ENCODE peak calls at places on chromosomes 16 and 17, in ten cellular contexts. W, K, R, P, F, H, U, Z, J and G are unnamed samples. For H3K4me1, the result is how much of the 10 kb centered on the place peaks cover.

GRCh38 chr17:7296189-7296861 is 1.9 kb upstream of the YBX2 start:
- DNase-seq in P (no peak), Z (no peak), U (peak), W (peak), H (peak), K (peak), J (peak), F (peak), R (peak), G (peak)

GRCh38 chr17:74117999-74118421 is 85.5 kb upstream of the RPL38 start:
- DNase-seq in H (no peak), U (no peak), F (no peak), J (peak), K (no peak), W (peak), R (no peak), Z (no peak), P (no peak), G (no peak)

GRCh38 chr17:81322271-81323082 is 27.4 kb upstream of the SLC38A10 start:
- DNase-seq in P (no peak), R (no peak), Z (no peak), H (peak), U (no peak), W (peak), F (no peak), J (no peak), K (no peak), G (no peak)

GRCh38 chr17:73316919-73317505 is 5.2 kb upstream of the CDC42EP4 start:
- DNase-seq in J (no peak), K (no peak), W (no peak), U (no peak), P (no peak), H (no peak), F (no peak), Z (no peak), R (no peak), G (no peak)

GRCh38 chr17:43114101-43114691 is 11.0 kb downstream of the BRCA1 start:
- DNase-seq in K (no peak), R (no peak), W (no peak), J (no peak), U (no peak), F (no peak), P (no peak), H (no peak), Z (no peak), G (no peak)

GRCh38 chr17:67718325-67718941 is 697 bp downstream of the NOL11 start:
- DNase-seq in Z (no peak), K (no peak), U (no peak), R (no peak), H (no peak), W (peak), P (no peak), J (no peak), F (no peak), G (no peak)

GRCh38 chr17:59763861-59764260 is 56.4 kb downstream of the VMP1 start:
- DNase-seq in F (no peak), U (no peak), W (no peak), Z (no peak), J (no peak), R (no peak), K (no peak), P (no peak), H (no peak), G (no peak)

GRCh38 chr16:84911490-84912216 is 91.9 kb downstream of the CRISPLD2 start:
- DNase-seq in W (no peak), K (no peak), H (no peak), J (no peak), Z (no peak), F (no peak), R (no peak), U (no peak), P (no peak), G (no peak)

GRCh38 chr16:82627811-82628339 is 1.1 kb downstream of the CDH13 start:
- DNase-seq in P (no peak), F (peak), K (no peak), R (peak), H (no peak), U (peak), W (peak), Z (no peak), J (peak), G (peak)

GRCh38 chr17:56779898-56780777 is 53.6 kb downstream of the C17orf67 start:
- DNase-seq in R (peak), W (peak), K (peak), P (no peak), J (peak), F (peak), U (peak), Z (peak), H (peak), G (peak)

GRCh38 chr17:8835631-8836364 is 31.7 kb downstream of the PIK3R6 start:
- DNase-seq in F (no peak), Z (no peak), W (no peak), U (no peak), K (no peak), P (no peak), J (no peak), H (no peak), R (no peak), G (no peak)

GRCh38 chr17:8741771-8742170 is 2.9 kb downstream of the CCDC42 start:
- DNase-seq in J (peak), W (no peak), Z (no peak), H (no peak), P (no peak), F (no peak), K (no peak), U (no peak), R (no peak), G (no peak)

GRCh38 chr16:88921603-88921995 is 55.1 kb upstream of the PABPN1L start:
- DNase-seq in U (no peak), J (no peak), R (no peak), K (no peak), Z (no peak), P (no peak), F (no peak), W (no peak), H (no peak), G (no peak)

GRCh38 chr16:88922826-88923410 is 54.1 kb downstream of the CBFA2T3 start:
- DNase-seq in P (no peak), F (no peak), U (no peak), K (no peak), R (no peak), H (no peak), Z (no peak), J (no peak), W (no peak), G (no peak)

GRCh38 chr16:88920618-88921602 is 54.5 kb upstream of the PABPN1L start:
- DNase-seq in U (peak), W (no peak), P (no peak), Z (no peak), H (peak), F (peak), K (peak), J (peak), R (peak), G (no peak)

GRCh38 chr16:88923450-88923849 is 53.6 kb downstream of the CBFA2T3 start:
- DNase-seq in K (no peak), F (no peak), P (no peak), H (no peak), Z (no peak), J (no peak), W (no peak), U (no peak), R (no peak), G (no peak)

GRCh38 chr16:88922114-88922825 is 54.7 kb downstream of the CBFA2T3 start:
- DNase-seq in K (peak), R (peak), Z (peak), P (no peak), U (peak), F (peak), W (peak), J (peak), H (peak), G (no peak)
- H3K4me1 ChIP-seq in K (under half), R (under half), Z (under half), P (under half), U (under half), F (under half), W (under half), J (under half), H (half or more), G (under half)

DNA sequence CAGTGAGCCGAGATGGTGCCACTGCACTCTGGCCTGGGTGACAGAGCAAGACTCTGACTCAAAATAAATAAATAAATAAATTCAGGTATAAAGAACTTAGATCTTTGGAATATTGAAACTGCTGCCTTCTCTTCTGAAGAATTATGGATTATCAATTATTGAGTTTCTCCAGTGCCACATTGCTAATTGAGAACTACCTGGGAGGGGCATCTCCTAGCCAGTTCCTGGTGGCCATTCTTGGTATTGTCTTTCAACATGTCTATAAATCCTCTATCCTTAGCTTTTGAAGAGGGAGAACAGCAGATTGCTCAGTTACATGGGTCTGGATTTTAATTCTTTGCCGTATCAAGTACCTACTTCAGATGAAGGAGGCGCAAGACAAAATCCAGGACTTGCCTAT is 29.2 kb downstream of the CALCOCO2 start:
- DNase-seq in K (no peak), P (no peak), W (peak), Z (no peak), U (no peak), H (no peak), F (no peak), R (no peak), J (no peak), G (no peak)
- TF ChIP-seq CTCF in K (peak), P (no peak), W (no peak), Z (no peak), U (no peak), H (peak), F (no peak), R (no peak), J (no peak), G (no peak)

DNA sequence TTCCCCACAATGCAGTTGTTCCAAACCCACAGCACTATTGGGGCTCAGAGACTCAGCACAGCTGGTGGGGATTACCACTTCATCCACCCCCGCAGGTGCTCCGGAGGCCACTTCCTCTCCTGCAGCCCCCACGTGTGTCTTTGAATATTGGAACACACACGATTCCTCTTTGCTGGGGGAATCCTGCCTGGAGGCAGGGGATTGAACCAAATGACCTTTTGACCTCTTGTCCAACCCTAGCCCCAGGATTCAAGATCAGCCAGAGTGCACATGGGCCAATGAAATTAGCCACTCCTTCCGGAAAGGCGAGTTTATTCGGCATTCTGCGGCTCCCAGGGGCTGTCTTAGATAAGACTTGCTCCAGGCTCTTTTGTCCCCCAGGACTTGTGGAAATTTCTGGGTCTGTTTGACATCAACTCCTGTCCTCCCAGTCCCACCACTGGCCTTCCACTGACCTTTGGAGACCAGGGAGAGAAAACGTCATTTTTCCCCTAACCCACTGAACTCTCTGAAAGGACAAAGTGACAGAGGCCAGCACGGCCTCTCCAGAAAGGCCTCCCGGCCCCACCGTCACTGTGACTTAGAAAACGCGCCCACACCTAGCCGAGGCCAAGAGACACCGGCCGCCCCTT is 350.3 kb downstream of the FOXL1 start:
- DNase-seq in F (no peak), P (no peak), U (no peak), R (no peak), Z (no peak), K (peak), J (no peak), W (no peak), H (no peak), G (no peak)
- H3K4me1 ChIP-seq in F (under half), P (under half), U (under half), R (under half), Z (under half), K (under half), J (under half), W (under half), H (under half), G (under half)

DNA sequence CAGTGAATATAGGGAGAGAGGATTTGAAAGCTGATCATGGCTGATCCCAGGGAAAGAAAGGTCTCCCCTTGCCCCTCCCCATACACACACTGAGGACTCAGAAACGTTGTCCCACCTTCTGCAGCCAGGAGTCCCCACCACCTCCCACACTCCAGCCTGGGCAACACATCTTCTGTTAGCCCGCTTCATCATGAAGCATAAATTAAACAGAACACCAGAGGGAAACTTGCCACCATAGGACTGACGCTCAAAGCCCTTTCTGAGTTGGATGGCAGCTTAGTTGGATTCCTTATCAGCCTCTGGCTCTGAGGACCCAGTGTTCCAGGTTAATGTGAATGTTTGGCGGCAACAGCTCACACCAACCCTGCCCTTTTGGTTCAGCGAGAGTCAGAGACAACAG is 33.9 kb downstream of the ARHGAP27 start:
- DNase-seq in J (no peak), F (no peak), W (peak), R (no peak), Z (no peak), K (peak), P (no peak), U (no peak), H (no peak), G (no peak)
- TF ChIP-seq CTCF in J (no peak), F (no peak), W (peak), R (no peak), Z (no peak), K (no peak), P (no peak), U (no peak), H (no peak), G (no peak)

GRCh38 chr17:10046259-10046658 is 141.2 kb upstream of the RCVRN start:
- DNase-seq in P (no peak), Z (no peak), H (no peak), W (no peak), F (no peak), K (no peak), U (no peak), R (no peak), J (no peak), G (no peak)
- H3K4me1 ChIP-seq in P (under half), Z (under half), H (under half), W (under half), F (under half), K (under half), U (under half), R (under half), J (under half), G (under half)

GRCh38 chr17:40522250-40522960 is 21.0 kb upstream of the TNS4 start:
- DNase-seq in U (no peak), Z (no peak), W (no peak), P (no peak), R (no peak), F (peak), J (peak), K (peak), H (no peak), G (peak)

GRCh38 chr17:40526668-40527067 is 25.2 kb upstream of the TNS4 start:
- DNase-seq in H (no peak), U (no peak), Z (no peak), J (peak), F (peak), R (no peak), P (no peak), W (no peak), K (peak), G (no peak)

GRCh38 chr17:40524243-40524965 is 23.0 kb upstream of the TNS4 start:
- DNase-seq in P (no peak), R (no peak), W (no peak), Z (no peak), F (no peak), J (no peak), K (peak), H (no peak), U (no peak), G (peak)

GRCh38 chr17:40522961-40523310 is 21.5 kb upstream of the TNS4 start:
- DNase-seq in J (no peak), W (no peak), R (no peak), F (peak), P (no peak), Z (no peak), U (no peak), H (no peak), K (peak), G (peak)

DNA sequence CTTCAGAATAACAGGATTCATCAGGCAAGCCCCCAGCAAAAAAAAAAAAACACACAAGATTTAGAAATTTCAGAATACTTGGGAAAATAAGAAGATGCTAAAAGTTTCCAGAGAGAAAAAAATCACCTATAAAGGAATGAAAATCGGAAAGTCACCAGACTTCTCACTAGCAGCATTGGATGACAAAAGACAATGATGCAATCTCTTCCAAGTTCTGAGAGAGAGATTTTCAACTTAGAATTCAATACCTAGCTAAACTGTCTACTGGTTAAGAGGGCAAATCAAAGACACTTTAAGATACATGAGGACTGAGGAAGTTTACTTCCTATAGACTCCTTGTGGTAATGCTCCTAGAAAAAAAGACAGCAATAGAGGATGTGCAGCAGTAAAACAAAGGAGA is 23.9 kb upstream of the TNS4 start:
- DNase-seq in J (no peak), K (no peak), Z (no peak), W (no peak), R (no peak), F (no peak), P (no peak), U (no peak), H (no peak), G (no peak)
- TF ChIP-seq CTCF in J (no peak), K (no peak), Z (no peak), W (no peak), R (no peak), F (no peak), P (no peak), U (no peak), H (no peak), G (no peak)

GRCh38 chr16:14579266-14579665 is 50.8 kb downstream of the PARN start:
- DNase-seq in W (no peak), F (no peak), P (no peak), J (no peak), Z (no peak), R (peak), H (no peak), U (no peak), K (no peak), G (no peak)
- H3K4me1 ChIP-seq in W (under half), F (under half), P (under half), J (under half), Z (under half), R (under half), H (under half), U (under half), K (under half), G (under half)

GRCh38 chr16:50368410-50369132 is at the start of gene BRD7:
- DNase-seq in F (peak), K (peak), J (no peak), H (peak), U (peak), Z (no peak), P (no peak), W (peak), R (peak), G (peak)
- TF ChIP-seq CTCF in F (no peak), K (no peak), J (no peak), H (peak), U (peak), Z (peak), P (no peak), W (peak), R (no peak), G (peak)

DNA sequence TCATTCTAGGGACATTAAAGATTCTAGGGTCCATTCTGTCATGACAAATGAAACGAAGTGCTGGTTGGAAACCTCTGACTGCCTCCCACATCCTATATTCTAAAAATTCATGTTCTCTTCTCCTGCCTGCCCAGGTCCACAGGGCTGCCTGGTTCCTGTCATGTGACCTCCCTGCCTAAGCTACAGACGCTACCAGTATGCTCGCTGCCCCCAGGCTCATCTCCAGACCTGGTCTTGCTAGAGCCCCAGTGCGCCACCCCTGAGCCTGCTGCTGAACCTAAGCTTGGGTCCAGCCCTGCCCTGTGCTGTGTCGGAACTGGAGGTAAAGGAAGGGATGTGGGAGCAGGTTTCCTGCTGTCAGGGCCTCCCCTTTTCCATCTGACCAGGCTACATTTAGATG is 231.6 kb upstream of the CDH5 start:
- DNase-seq in H (no peak), J (no peak), K (no peak), P (no peak), R (no peak), F (no peak), W (no peak), U (no peak), Z (no peak), G (no peak)
- H3K4me1 ChIP-seq in H (under half), J (under half), K (under half), P (under half), R (under half), F (under half), W (under half), U (under half), Z (under half), G (under half)

DNA sequence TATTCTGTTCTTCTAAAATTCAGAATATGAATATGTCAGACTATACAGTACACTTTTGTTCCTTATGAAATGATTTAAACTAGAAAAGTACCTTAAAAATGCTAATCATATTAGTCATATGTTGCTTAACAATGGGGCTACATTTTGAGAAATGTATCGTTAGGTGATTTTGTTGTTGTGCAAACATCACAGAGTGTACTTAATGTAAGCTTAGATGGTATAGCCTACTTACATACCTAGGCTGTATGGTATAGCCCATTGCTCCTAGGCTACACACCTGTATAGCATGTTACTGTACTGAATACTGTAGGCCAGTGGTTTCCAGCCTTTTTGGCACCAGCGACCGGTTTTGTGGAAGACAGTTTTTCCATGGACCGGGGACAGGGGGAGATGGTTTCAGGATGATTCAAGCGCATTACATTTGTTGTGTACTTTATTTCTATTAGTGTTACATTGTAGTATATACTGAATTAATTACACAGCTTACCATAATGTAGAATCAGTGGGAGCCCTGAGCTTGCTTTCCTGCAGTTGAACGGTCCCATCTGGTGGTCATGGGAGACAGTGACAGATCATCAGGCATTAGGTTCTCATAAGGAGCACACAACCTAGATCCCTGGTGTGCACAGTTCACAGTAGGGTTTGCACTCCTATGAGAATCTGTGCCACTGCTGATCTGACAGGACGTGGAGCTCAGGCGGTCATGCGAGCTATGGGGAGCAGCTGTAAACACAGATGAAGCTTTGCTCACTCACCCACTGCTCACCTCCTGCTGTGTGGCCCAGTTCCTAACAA is 35.0 kb upstream of the MRC2 start:
- DNase-seq in W (no peak), Z (no peak), J (no peak), H (no peak), P (no peak), U (no peak), F (no peak), K (no peak), R (no peak), G (no peak)
- TF ChIP-seq CTCF in W (no peak), Z (no peak), J (no peak), H (no peak), P (no peak), U (no peak), F (no peak), K (no peak), R (no peak), G (no peak)